ENCODE peak calls at places on chromosome 5, in six cellular contexts. One of them, this sample, is unnamed. For H3K36me3, the result is how much of the 10 kb centered on the place peaks cover.

GRCh38 chr5:6583049-6583880 is 49.6 kb downstream of the NSUN2 start:
- DNase-seq in PC-9: no peak
- DNase-seq in SK-N-SH: peak
- DNase-seq in left ventricle myocardium inferior: peak
- DNase-seq in psoas muscle: peak
- DNase-seq in suprapubic skin: no peak
- DNase-seq in this sample: no peak

GRCh38 chr5:76710991-76711390 is 4.9 kb upstream of the F2R start:
- DNase-seq in suprapubic skin: no peak
- DNase-seq in psoas muscle: no peak
- DNase-seq in left ventricle myocardium inferior: no peak
- DNase-seq in SK-N-SH: no peak
- DNase-seq in PC-9: no peak
- DNase-seq in this sample: peak

GRCh38 chr5:73901045-73901444 is 275.0 kb downstream of the ARHGEF28 start:
- DNase-seq in left ventricle myocardium inferior: peak
- DNase-seq in psoas muscle: peak
- DNase-seq in SK-N-SH: no peak
- DNase-seq in suprapubic skin: no peak
- DNase-seq in PC-9: peak
- DNase-seq in this sample: no peak

GRCh38 chr5:73451218-73452130 is 2.9 kb upstream of the FOXD1 start:
- DNase-seq in PC-9: no peak
- DNase-seq in SK-N-SH: peak
- DNase-seq in suprapubic skin: no peak
- DNase-seq in psoas muscle: peak
- DNase-seq in left ventricle myocardium inferior: peak
- DNase-seq in this sample: no peak

GRCh38 chr5:54701179-54701578 is 183.6 kb downstream of the SNX18 start:
- DNase-seq in PC-9: peak
- DNase-seq in SK-N-SH: no peak
- DNase-seq in psoas muscle: no peak
- DNase-seq in suprapubic skin: no peak
- DNase-seq in left ventricle myocardium inferior: no peak
- DNase-seq in this sample: peak

GRCh38 chr5:50967388-50968039 is 301.1 kb downstream of the PARP8 start:
- DNase-seq in PC-9: no peak
- DNase-seq in psoas muscle: no peak
- DNase-seq in SK-N-SH: peak
- DNase-seq in left ventricle myocardium inferior: no peak
- DNase-seq in suprapubic skin: no peak
- DNase-seq in this sample: no peak

GRCh38 chr5:16617272-16617973 is 626 bp upstream of the RETREG1 start:
- DNase-seq in suprapubic skin: no peak
- DNase-seq in PC-9: no peak
- DNase-seq in SK-N-SH: peak
- DNase-seq in left ventricle myocardium inferior: peak
- DNase-seq in psoas muscle: no peak
- DNase-seq in this sample: no peak

GRCh38 chr5:113084402-113085083 is 107.9 kb downstream of the DCP2 start:
- DNase-seq in PC-9: no peak
- DNase-seq in psoas muscle: no peak
- DNase-seq in suprapubic skin: no peak
- DNase-seq in SK-N-SH: peak
- DNase-seq in left ventricle myocardium inferior: no peak
- DNase-seq in this sample: no peak

GRCh38 chr5:152514827-152515397 is 109.8 kb upstream of the NMUR2 start:
- DNase-seq in PC-9: no peak
- DNase-seq in SK-N-SH: peak
- DNase-seq in suprapubic skin: no peak
- DNase-seq in psoas muscle: no peak
- DNase-seq in left ventricle myocardium inferior: no peak
- DNase-seq in this sample: peak

GRCh38 chr5:120690621-120691407 is 226.7 kb downstream of the PRR16 start:
- DNase-seq in SK-N-SH: no peak
- DNase-seq in PC-9: no peak
- DNase-seq in left ventricle myocardium inferior: no peak
- DNase-seq in suprapubic skin: no peak
- DNase-seq in psoas muscle: no peak
- DNase-seq in this sample: no peak

GRCh38 chr5:157306690-157307089 is 40.8 kb downstream of the CYFIP2 start:
- DNase-seq in suprapubic skin: no peak
- DNase-seq in left ventricle myocardium inferior: no peak
- DNase-seq in psoas muscle: no peak
- DNase-seq in PC-9: no peak
- DNase-seq in SK-N-SH: no peak
- DNase-seq in this sample: no peak

GRCh38 chr5:169697976-169698375 is 60.9 kb downstream of the DOCK2 start:
- DNase-seq in SK-N-SH: no peak
- DNase-seq in PC-9: no peak
- DNase-seq in suprapubic skin: no peak
- DNase-seq in left ventricle myocardium inferior: no peak
- DNase-seq in psoas muscle: no peak
- DNase-seq in this sample: no peak

GRCh38 chr5:68287976-68288755 is 72.6 kb downstream of the PIK3R1 start:
- DNase-seq in psoas muscle: peak
- DNase-seq in left ventricle myocardium inferior: peak
- DNase-seq in PC-9: no peak
- DNase-seq in suprapubic skin: no peak
- DNase-seq in SK-N-SH: peak
- DNase-seq in this sample: peak

GRCh38 chr5:80463269-80463668 is 24.6 kb upstream of the FAM151B start:
- DNase-seq in suprapubic skin: no peak
- DNase-seq in psoas muscle: no peak
- DNase-seq in SK-N-SH: no peak
- DNase-seq in PC-9: no peak
- DNase-seq in left ventricle myocardium inferior: no peak
- DNase-seq in this sample: no peak

GRCh38 chr5:112036206-112036605 is 279.2 kb upstream of the NREP start:
- DNase-seq in psoas muscle: no peak
- DNase-seq in left ventricle myocardium inferior: no peak
- DNase-seq in SK-N-SH: no peak
- DNase-seq in suprapubic skin: no peak
- DNase-seq in PC-9: no peak
- DNase-seq in this sample: no peak

GRCh38 chr5:133052317-133053175 is 733 bp downstream of the HSPA4 start:
- DNase-seq in left ventricle myocardium inferior: peak
- DNase-seq in suprapubic skin: peak
- DNase-seq in SK-N-SH: peak
- DNase-seq in PC-9: peak
- DNase-seq in psoas muscle: peak
- DNase-seq in this sample: peak

GRCh38 chr5:112192072-112192471 is 227.0 kb downstream of the EPB41L4A start:
- DNase-seq in left ventricle myocardium inferior: no peak
- DNase-seq in PC-9: no peak
- DNase-seq in psoas muscle: no peak
- DNase-seq in suprapubic skin: no peak
- DNase-seq in SK-N-SH: no peak
- DNase-seq in this sample: no peak

GRCh38 chr5:22514231-22514630 is 338.9 kb downstream of the CDH12 start:
- DNase-seq in SK-N-SH: no peak
- DNase-seq in psoas muscle: no peak
- DNase-seq in left ventricle myocardium inferior: no peak
- DNase-seq in PC-9: no peak
- DNase-seq in suprapubic skin: no peak
- DNase-seq in this sample: no peak

GRCh38 chr5:144191461-144191860 is 20.8 kb downstream of the KCTD16 start:
- DNase-seq in left ventricle myocardium inferior: no peak
- DNase-seq in psoas muscle: no peak
- DNase-seq in SK-N-SH: no peak
- DNase-seq in PC-9: no peak
- DNase-seq in suprapubic skin: no peak
- DNase-seq in this sample: no peak

GRCh38 chr5:133801955-133802751 is 166.3 kb downstream of the C5orf15 start:
- DNase-seq in psoas muscle: peak
- DNase-seq in SK-N-SH: peak
- DNase-seq in left ventricle myocardium inferior: peak
- DNase-seq in PC-9: no peak
- DNase-seq in suprapubic skin: no peak
- DNase-seq in this sample: no peak

GRCh38 chr5:67490543-67491321 is 294.1 kb upstream of the CD180 start:
- DNase-seq in psoas muscle: no peak
- DNase-seq in left ventricle myocardium inferior: no peak
- DNase-seq in SK-N-SH: no peak
- DNase-seq in PC-9: no peak
- DNase-seq in suprapubic skin: no peak
- DNase-seq in this sample: no peak

GRCh38 chr5:68484307-68485068 is 268.9 kb downstream of the PIK3R1 start:
- DNase-seq in left ventricle myocardium inferior: no peak
- DNase-seq in psoas muscle: no peak
- DNase-seq in SK-N-SH: no peak
- DNase-seq in PC-9: no peak
- DNase-seq in suprapubic skin: no peak
- DNase-seq in this sample: no peak

GRCh38 chr5:44691811-44692210 is 116.9 kb upstream of the MRPS30 start:
- DNase-seq in PC-9: peak
- DNase-seq in SK-N-SH: no peak
- DNase-seq in psoas muscle: no peak
- DNase-seq in left ventricle myocardium inferior: no peak
- DNase-seq in suprapubic skin: no peak
- DNase-seq in this sample: peak

DNA sequence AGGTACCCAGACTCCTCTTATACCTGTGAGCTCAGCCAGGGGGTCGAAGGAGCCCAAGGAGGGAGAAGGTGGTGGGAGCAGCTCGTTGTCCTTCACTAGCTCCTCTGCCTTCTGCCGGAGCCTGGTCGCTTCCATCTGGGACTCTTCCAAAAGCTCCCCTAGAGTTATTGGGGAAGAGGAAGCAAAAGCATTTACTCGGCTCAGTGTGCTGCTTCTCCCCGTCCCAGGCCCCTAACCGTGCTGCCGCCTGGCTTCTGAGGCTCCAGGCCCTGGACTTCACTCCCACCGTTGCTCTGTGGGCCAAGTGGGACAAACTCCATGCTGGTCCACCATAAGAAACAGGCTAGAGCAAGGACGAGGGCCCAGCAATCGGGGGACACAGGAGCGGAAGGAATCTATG is 17.2 kb downstream of the TNIP1 start:
- DNase-seq in suprapubic skin: no peak
- DNase-seq in left ventricle myocardium inferior: no peak
- DNase-seq in psoas muscle: no peak
- DNase-seq in PC-9: no peak
- DNase-seq in SK-N-SH: no peak
- DNase-seq in this sample: no peak
- H3K36me3 ChIP-seq in suprapubic skin: half or more
- H3K36me3 ChIP-seq in left ventricle myocardium inferior: under half
- H3K36me3 ChIP-seq in psoas muscle: under half
- H3K36me3 ChIP-seq in PC-9: under half
- H3K36me3 ChIP-seq in SK-N-SH: under half
- H3K36me3 ChIP-seq in this sample: under half

DNA sequence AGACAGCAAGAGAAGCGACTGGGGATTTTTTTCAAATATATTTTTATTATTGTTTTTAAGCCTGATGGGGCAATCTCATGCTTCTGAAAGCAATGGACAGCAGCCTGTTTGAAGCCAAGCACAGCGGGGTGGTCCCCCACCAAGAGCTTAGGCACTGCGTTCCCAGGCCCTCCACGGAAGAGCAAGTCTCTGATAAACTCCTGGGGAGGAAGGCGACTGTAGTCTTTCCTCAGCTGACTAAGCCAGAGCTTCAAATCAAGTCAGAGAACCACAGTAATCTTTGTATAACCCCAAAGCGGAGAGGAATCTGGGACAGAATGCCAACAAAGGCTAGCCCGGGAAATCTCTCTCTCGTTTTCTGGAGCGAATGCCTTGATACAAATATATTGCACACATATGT is 54.4 kb downstream of the ARSB start:
- DNase-seq in PC-9: no peak
- DNase-seq in psoas muscle: no peak
- DNase-seq in suprapubic skin: no peak
- DNase-seq in left ventricle myocardium inferior: no peak
- DNase-seq in SK-N-SH: no peak
- DNase-seq in this sample: no peak
- H3K4me3 ChIP-seq in PC-9: no peak
- H3K4me3 ChIP-seq in psoas muscle: no peak
- H3K4me3 ChIP-seq in suprapubic skin: no peak
- H3K4me3 ChIP-seq in left ventricle myocardium inferior: no peak
- H3K4me3 ChIP-seq in SK-N-SH: no peak
- H3K4me3 ChIP-seq in this sample: no peak

DNA sequence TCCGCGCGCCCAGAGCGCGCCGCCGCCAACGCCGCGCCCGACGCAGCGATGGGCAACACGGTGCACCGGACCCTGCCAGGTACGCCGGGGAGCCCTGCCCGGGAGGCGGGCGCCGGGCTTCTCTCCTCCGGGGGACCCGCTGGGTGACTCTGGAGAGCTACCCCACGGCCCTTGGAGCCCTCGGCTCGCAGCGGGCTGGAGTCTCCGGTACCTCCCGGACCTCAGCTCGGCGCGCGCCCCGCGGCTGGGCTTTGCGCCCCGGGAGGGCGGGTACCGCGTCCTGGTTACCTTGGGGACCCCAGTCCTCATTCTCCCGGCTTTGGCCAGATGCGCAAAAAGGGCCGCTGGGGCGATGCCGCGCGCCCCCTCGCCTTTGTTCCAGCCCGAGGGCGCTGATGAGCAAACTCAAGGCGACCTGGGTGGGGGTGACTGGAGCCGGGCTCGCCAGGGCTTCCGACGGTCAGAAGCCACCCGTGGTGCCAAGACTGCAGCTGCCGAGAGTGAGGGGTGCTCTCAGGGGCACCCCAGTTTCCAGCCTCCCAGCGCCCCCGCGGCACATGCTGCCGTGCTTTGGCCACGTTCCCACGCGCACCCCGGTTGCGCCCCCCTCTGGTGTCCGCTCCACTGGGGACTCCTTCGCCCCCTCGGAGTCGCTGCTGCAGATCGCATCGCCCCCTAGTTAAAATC is 439 bp downstream of the NEURL1B start:
- DNase-seq in left ventricle myocardium inferior: peak
- DNase-seq in suprapubic skin: no peak
- DNase-seq in PC-9: no peak
- DNase-seq in psoas muscle: peak
- DNase-seq in SK-N-SH: peak
- DNase-seq in this sample: no peak
- TF ChIP-seq CTCF in left ventricle myocardium inferior: peak
- TF ChIP-seq CTCF in suprapubic skin: no peak
- TF ChIP-seq CTCF in PC-9: no peak
- TF ChIP-seq CTCF in psoas muscle: no peak
- TF ChIP-seq CTCF in SK-N-SH: peak
- TF ChIP-seq CTCF in this sample: peak

DNA sequence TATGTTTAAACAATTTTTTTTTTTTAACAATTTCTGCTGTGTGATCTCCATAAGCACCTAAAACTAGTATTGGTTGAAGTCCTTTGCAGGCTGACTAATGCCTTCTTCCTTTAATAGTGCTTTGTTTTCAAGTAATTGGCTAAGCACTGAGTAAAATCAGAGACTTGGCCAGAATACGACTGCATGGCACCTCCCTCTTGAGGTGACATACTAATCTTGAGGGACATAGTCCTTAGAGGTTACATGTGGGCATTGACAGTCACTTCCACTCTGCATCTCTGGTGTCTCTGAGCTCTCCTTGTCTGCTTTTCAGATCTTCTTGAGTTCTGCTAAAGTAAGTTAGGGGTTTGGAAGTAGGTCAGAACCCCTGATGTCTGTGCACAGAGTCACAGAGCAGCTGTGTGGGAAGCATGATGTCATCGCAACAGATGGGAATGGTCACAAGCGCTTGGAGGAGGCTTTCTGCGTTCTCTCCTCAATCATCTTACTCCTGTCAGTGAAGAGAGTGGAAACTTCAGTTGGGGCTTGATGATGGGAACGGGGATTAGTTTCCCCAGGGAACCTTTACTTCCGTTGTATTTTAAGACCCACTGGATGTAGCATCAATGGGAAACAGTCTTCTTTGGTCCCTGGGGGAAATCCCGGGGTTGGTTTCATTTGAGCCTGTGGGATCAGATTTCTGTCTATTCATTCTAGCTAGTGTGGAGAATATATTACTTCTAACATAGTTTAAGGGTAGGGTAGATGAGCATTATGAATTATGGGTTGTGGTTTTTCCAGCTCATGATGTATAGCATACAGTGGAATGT is 136.9 kb downstream of the ARHGAP26 start:
- DNase-seq in PC-9: no peak
- DNase-seq in SK-N-SH: no peak
- DNase-seq in psoas muscle: peak
- DNase-seq in suprapubic skin: no peak
- DNase-seq in left ventricle myocardium inferior: peak
- DNase-seq in this sample: no peak
- H3K36me3 ChIP-seq in PC-9: under half
- H3K36me3 ChIP-seq in SK-N-SH: half or more
- H3K36me3 ChIP-seq in psoas muscle: under half
- H3K36me3 ChIP-seq in suprapubic skin: under half
- H3K36me3 ChIP-seq in left ventricle myocardium inferior: half or more
- H3K36me3 ChIP-seq in this sample: under half